ENCODE peak calls at places on chromosomes 11 and 22, in nine cellular contexts. D, R, V, H, J, N, K, Y and A are unnamed samples.

GRCh38 chr11:90947930-90948329 is 725.1 kb upstream of the CHORDC1 start:
- DNase-seq in J (no peak), Y (no peak), H (no peak), K (no peak), D (no peak), V (no peak), R (no peak), N (no peak), A (no peak)

GRCh38 chr11:11308249-11308648 is 44.8 kb downstream of the CSNK2A3 start:
- DNase-seq in H (no peak), Y (no peak), K (no peak), R (no peak), N (no peak), V (no peak), J (no peak), D (no peak), A (no peak)

GRCh38 chr11:36328956-36329673 is 33.0 kb downstream of the PRR5L start:
- DNase-seq in K (no peak), V (no peak), D (no peak), R (no peak), N (no peak), H (no peak), J (no peak), Y (no peak), A (no peak)

GRCh38 chr11:129375731-129376657 is at the start of gene BARX2:
- DNase-seq in Y (peak; percentile 79), V (no peak), R (peak; percentile 43), J (no peak), H (peak; percentile 62), N (peak; percentile 70), D (peak; percentile 25), K (no peak), A (peak; percentile 67)

GRCh38 chr11:46392421-46393230 is 1.1 kb upstream of the CHRM4 start:
- DNase-seq in J (peak; percentile 78), Y (peak; percentile 85), H (peak; percentile 97), V (no peak), K (peak; percentile 53), R (peak; percentile 96), N (peak; percentile 76), D (peak; percentile 84), A (peak; percentile 76)

GRCh38 chr22:19038728-19039447 is 83.3 kb downstream of the DGCR2 start:
- DNase-seq in Y (no peak), R (no peak), V (no peak), H (no peak), K (no peak), D (no peak), N (no peak), J (no peak), A (peak; percentile 53)

GRCh38 chr11:132030896-132031295 is 660.5 kb downstream of the NTM start:
- DNase-seq in V (no peak), J (no peak), K (no peak), N (no peak), R (no peak), D (no peak), Y (no peak), H (no peak), A (no peak)

GRCh38 chr22:30906946-30907345 is 61.6 kb downstream of the MORC2 start:
- DNase-seq in J (no peak), R (no peak), V (no peak), Y (no peak), H (no peak), N (no peak), K (no peak), D (no peak), A (no peak)

GRCh38 chr11:79439430-79439892 is 1.4 kb downstream of the TENM4 start:
- DNase-seq in J (no peak), V (no peak), N (peak; percentile 34), R (peak; percentile 29), H (peak; percentile 17), Y (no peak), D (no peak), K (no peak), A (no peak)

GRCh38 chr11:47125083-47125482 is 51.6 kb downstream of the ARFGAP2 start:
- DNase-seq in D (no peak), R (no peak), Y (no peak), K (no peak), J (no peak), N (no peak), V (no peak), H (no peak), A (no peak)

GRCh38 chr11:32173435-32173834 is 82.6 kb downstream of the RCN1 start:
- DNase-seq in H (peak; percentile 60), R (peak; percentile 71), D (peak; percentile 63), K (no peak), N (peak; percentile 79), V (no peak), J (no peak), Y (peak; percentile 61), A (no peak)

GRCh38 chr22:19178659-19179471 is at the start of gene SLC25A1:
- DNase-seq in J (no peak), K (peak; percentile 57), V (no peak), H (peak; percentile 97), D (peak; percentile 88), Y (peak; percentile 96), N (peak; percentile 85), R (peak; percentile 91), A (peak; percentile 82)

GRCh38 chr11:128022007-128022368 is 565.4 kb downstream of the ETS1 start:
- DNase-seq in R (no peak), Y (no peak), J (no peak), N (peak; percentile 81), K (no peak), D (no peak), H (no peak), V (no peak), A (no peak)

GRCh38 chr11:111935331-111936044 is 1.7 kb upstream of the DIXDC1 start:
- DNase-seq in R (no peak), Y (no peak), V (no peak), J (no peak), N (no peak), H (no peak), K (no peak), D (no peak), A (no peak)

GRCh38 chr22:31870890-31871289 is 73.4 kb upstream of the YWHAH start:
- DNase-seq in J (no peak), N (peak; percentile 90), Y (peak; percentile 19), K (no peak), R (peak; percentile 77), V (no peak), D (no peak), H (no peak), A (peak; percentile 83)

GRCh38 chr22:42880815-42881214 is 23.7 kb upstream of the ARFGAP3 start:
- DNase-seq in Y (no peak), K (no peak), V (no peak), R (no peak), N (no peak), H (no peak), J (no peak), D (no peak), A (no peak)

GRCh38 chr11:123505546-123506299 is 75.7 kb downstream of the GRAMD1B start:
- DNase-seq in N (no peak), V (no peak), R (no peak), J (no peak), K (no peak), H (no peak), Y (no peak), D (no peak), A (no peak)

GRCh38 chr11:22130462-22131053 is 62.3 kb upstream of the ANO5 start:
- DNase-seq in K (no peak), V (no peak), D (no peak), H (no peak), N (peak; percentile 19), Y (no peak), R (no peak), J (no peak), A (no peak)

GRCh38 chr11:23010790-23011340 is 150.6 kb upstream of the CCDC179 start:
- DNase-seq in D (no peak), Y (no peak), R (no peak), N (no peak), V (no peak), H (no peak), K (no peak), J (no peak), A (no peak)

GRCh38 chr11:128835741-128836410 is 31.2 kb downstream of the KCNJ1 start:
- DNase-seq in Y (no peak), V (no peak), H (no peak), J (no peak), N (peak; percentile 14), D (no peak), K (no peak), R (peak; percentile 10), A (no peak)

GRCh38 chr11:119319702-119320592 is 3.0 kb upstream of the MCAM start:
- DNase-seq in V (no peak), R (no peak), N (no peak), H (peak; percentile 41), Y (no peak), J (no peak), K (no peak), D (no peak), A (no peak)

GRCh38 chr11:76242004-76242779 is 35.9 kb upstream of the WNT11 start:
- DNase-seq in Y (no peak), N (no peak), J (no peak), H (no peak), R (no peak), K (no peak), D (no peak), V (no peak), A (no peak)

GRCh38 chr22:27554106-27554814 is 247.3 kb downstream of the MN1 start:
- DNase-seq in Y (peak; percentile 51), V (no peak), N (peak; percentile 33), J (no peak), K (no peak), D (no peak), H (no peak), R (peak; percentile 49), A (no peak)

GRCh38 chr11:19972637-19973036 is 187.6 kb downstream of the DBX1 start:
- DNase-seq in V (no peak), H (no peak), D (no peak), R (no peak), N (no peak), J (no peak), K (no peak), Y (no peak), A (no peak)

GRCh38 chr11:8271106-8271886 is 7.6 kb upstream of the LMO1 start:
- DNase-seq in Y (no peak), H (no peak), V (no peak), J (peak; percentile 8), D (no peak), R (no peak), K (no peak), N (no peak), A (peak; percentile 12)

GRCh38 chr11:111586305-111586915 is 15.8 kb upstream of the SIK2 start:
- DNase-seq in N (peak; percentile 75), J (no peak), V (no peak), Y (no peak), H (peak; percentile 47), R (no peak), K (no peak), D (no peak), A (no peak)

GRCh38 chr22:36136475-36136874 is 24.1 kb downstream of the APOL3 start:
- DNase-seq in Y (no peak), J (no peak), K (no peak), D (no peak), V (no peak), R (no peak), N (peak; percentile 51), H (no peak), A (no peak)

GRCh38 chr11:75214411-75214821 is 26.2 kb upstream of the TPBGL start:
- DNase-seq in R (peak; percentile 69), V (no peak), D (peak; percentile 82), N (peak; percentile 85), K (peak; percentile 61), Y (peak; percentile 73), H (peak; percentile 74), J (peak; percentile 49), A (peak; percentile 81)

GRCh38 chr11:79396674-79397073 is 44.2 kb downstream of the TENM4 start:
- DNase-seq in N (no peak), J (no peak), H (no peak), Y (no peak), K (no peak), R (no peak), V (no peak), D (no peak), A (no peak)

GRCh38 chr22:23522642-23523251 is 57.3 kb downstream of the IGLL1 start:
- DNase-seq in K (no peak), J (no peak), N (peak; percentile 11), D (no peak), R (peak; percentile 63), Y (no peak), H (no peak), V (no peak), A (peak; percentile 30)